ENCODE peak calls at places on chromosome 17, in eight cellular contexts. K is AG09309, O is mammary epithelial cell, D is uterus, P is glutamatergic neuron, F is natural killer cell, L is type B pancreatic cell, C is lower leg skin. V is an unnamed sample.

GRCh38 chr17:75738218-75738802 is 17.1 kb downstream of the ITGB4 start:
- DNase-seq in K (no peak), O (no peak), D (no peak), P (no peak), F (no peak), L (no peak), C (no peak), V (no peak)

GRCh38 chr17:79615446-79615845 is 4.6 kb upstream of the RBFOX3 start:
- DNase-seq in K (no peak), O (no peak), D (no peak), P (no peak), F (no peak), L (no peak), C (no peak), V (no peak)

GRCh38 chr17:48539177-48539576 is 5.7 kb downstream of the HOXB2 start:
- DNase-seq in K (peak; percentile 52), O (peak; percentile 85), D (no peak), P (no peak), F (no peak), L (no peak), C (no peak), V (peak; percentile 79)

GRCh38 chr17:59688008-59688407 is 19.2 kb downstream of the PTRH2 start:
- DNase-seq in K (no peak), O (no peak), D (no peak), P (no peak), F (no peak), L (no peak), C (no peak), V (no peak)

GRCh38 chr17:73911726-73912359 is 267.6 kb upstream of the SDK2 start:
- DNase-seq in K (no peak), O (no peak), D (no peak), P (no peak), F (no peak), L (no peak), C (no peak), V (no peak)

GRCh38 chr17:40322417-40323315 is 13.7 kb downstream of the RARA start:
- DNase-seq in K (no peak), O (peak; percentile 68), D (peak; percentile 73), P (no peak), F (peak; percentile 90), L (no peak), C (no peak), V (peak; percentile 81)

GRCh38 chr17:81409190-81409935 is 14.1 kb downstream of the BAHCC1 start:
- DNase-seq in K (no peak), O (no peak), D (no peak), P (no peak), F (no peak), L (no peak), C (no peak), V (no peak)

GRCh38 chr17:8091033-8091687 is 3.6 kb upstream of the ALOX12B start:
- DNase-seq in K (no peak), O (no peak), D (no peak), P (no peak), F (no peak), L (no peak), C (no peak), V (no peak)

GRCh38 chr17:77208856-77209255 is 68.1 kb downstream of the SEC14L1 start:
- DNase-seq in K (no peak), O (no peak), D (no peak), P (no peak), F (no peak), L (no peak), C (no peak), V (no peak)

GRCh38 chr17:64411999-64412771 is 21.5 kb upstream of the PECAM1 start:
- DNase-seq in K (no peak), O (no peak), D (peak; percentile 20), P (peak; percentile 32), F (no peak), L (no peak), C (peak; percentile 43), V (peak; percentile 24)

GRCh38 chr17:2926019-2926650 is 129.9 kb downstream of the RAP1GAP2 start:
- DNase-seq in K (no peak), O (peak; percentile 94), D (no peak), P (no peak), F (no peak), L (no peak), C (no peak), V (peak; percentile 36)

GRCh38 chr17:61486135-61487120 is 34.2 kb downstream of the TBX4 start:
- DNase-seq in K (no peak), O (no peak), D (peak; percentile 37), P (peak; percentile 47), F (no peak), L (no peak), C (no peak), V (no peak)

GRCh38 chr17:61338000-61338864 is 61.4 kb upstream of the TBX2 start:
- DNase-seq in K (peak; percentile 75), O (peak; percentile 40), D (peak; percentile 35), P (no peak), F (no peak), L (no peak), C (no peak), V (peak; percentile 82)

GRCh38 chr17:28748852-28749515 is 5.2 kb downstream of the TRAF4 start:
- DNase-seq in K (no peak), O (no peak), D (no peak), P (no peak), F (no peak), L (no peak), C (no peak), V (no peak)

GRCh38 chr17:1597861-1598342 is 30.7 kb downstream of the SLC43A2 start:
- DNase-seq in K (no peak), O (peak; percentile 46), D (no peak), P (no peak), F (no peak), L (no peak), C (no peak), V (no peak)

GRCh38 chr17:78379134-78379497 is 667 bp downstream of the PGS1 start:
- DNase-seq in K (no peak), O (peak; percentile 84), D (no peak), P (no peak), F (no peak), L (no peak), C (no peak), V (peak; percentile 85)

GRCh38 chr17:76383645-76384221 is 676 bp upstream of the SPHK1 start:
- DNase-seq in K (no peak), O (no peak), D (peak; percentile 42), P (peak; percentile 72), F (peak; percentile 62), L (no peak), C (no peak), V (peak; percentile 58)

GRCh38 chr17:75102385-75102821 is 7.4 kb upstream of the ARMC7 start:
- DNase-seq in K (no peak), O (no peak), D (no peak), P (no peak), F (no peak), L (no peak), C (no peak), V (no peak)

GRCh38 chr17:67546578-67547527 is 169.8 kb downstream of the PITPNC1 start:
- DNase-seq in K (peak; percentile 7), O (no peak), D (peak; percentile 62), P (no peak), F (no peak), L (no peak), C (no peak), V (peak; percentile 70)

GRCh38 chr17:18011286-18011685 is 27.7 kb downstream of the ATPAF2 start:
- DNase-seq in K (no peak), O (no peak), D (no peak), P (no peak), F (no peak), L (no peak), C (no peak), V (no peak)

GRCh38 chr17:18017958-18018357 is 21.0 kb downstream of the ATPAF2 start:
- DNase-seq in K (no peak), O (no peak), D (no peak), P (no peak), F (no peak), L (no peak), C (no peak), V (peak; percentile 83)

GRCh38 chr17:18015603-18016002 is 23.4 kb downstream of the ATPAF2 start:
- DNase-seq in K (no peak), O (no peak), D (no peak), P (peak; percentile 41), F (no peak), L (no peak), C (no peak), V (no peak)

GRCh38 chr17:18016426-18016825 is 22.5 kb downstream of the ATPAF2 start:
- DNase-seq in K (no peak), O (no peak), D (no peak), P (no peak), F (no peak), L (no peak), C (no peak), V (no peak)

GRCh38 chr17:18014006-18014405 is 25.0 kb downstream of the ATPAF2 start:
- DNase-seq in K (no peak), O (no peak), D (no peak), P (no peak), F (no peak), L (no peak), C (no peak), V (no peak)
- TF ChIP-seq CTCF in K (no peak), O (no peak), D (no peak), P (no peak), F (no peak), L (no peak), C (no peak), V (no peak)

DNA sequence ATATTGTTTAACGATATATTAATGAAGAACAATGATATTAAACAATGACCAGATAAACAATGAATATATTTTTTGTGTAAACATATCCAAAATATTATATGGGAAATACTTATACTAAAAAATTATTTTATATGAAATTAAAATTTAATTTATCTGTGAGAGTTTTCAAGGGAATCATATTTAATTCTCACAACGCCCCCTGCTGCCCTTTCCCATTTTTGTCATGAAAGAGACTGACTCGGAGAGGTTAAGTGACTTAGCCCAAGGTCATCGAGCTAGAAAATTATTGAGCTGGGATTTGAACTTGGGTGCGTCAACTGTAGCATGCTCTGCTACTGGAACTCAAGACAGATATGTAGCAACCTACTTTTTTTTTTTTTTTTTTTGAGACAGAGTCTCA is 7.2 kb upstream of the MYCBPAP start:
- DNase-seq in K (no peak), O (no peak), D (no peak), P (peak; percentile 49), F (no peak), L (no peak), C (no peak), V (peak; percentile 42)
- TF ChIP-seq CTCF in K (peak; percentile 43), O (peak; percentile 54), D (no peak), P (peak; percentile 72), F (peak; percentile 40), L (peak; percentile 77), C (no peak), V (peak; percentile 52)

GRCh38 chr17:83076930-83077329 is 2.5 kb upstream of the METRNL start:
- DNase-seq in K (no peak), O (no peak), D (no peak), P (no peak), F (no peak), L (no peak), C (no peak), V (no peak)
- TF ChIP-seq CTCF in K (peak; percentile 10), O (peak; percentile 48), D (peak; percentile 21), P (no peak), F (no peak), L (no peak), C (no peak), V (peak; percentile 16)

DNA sequence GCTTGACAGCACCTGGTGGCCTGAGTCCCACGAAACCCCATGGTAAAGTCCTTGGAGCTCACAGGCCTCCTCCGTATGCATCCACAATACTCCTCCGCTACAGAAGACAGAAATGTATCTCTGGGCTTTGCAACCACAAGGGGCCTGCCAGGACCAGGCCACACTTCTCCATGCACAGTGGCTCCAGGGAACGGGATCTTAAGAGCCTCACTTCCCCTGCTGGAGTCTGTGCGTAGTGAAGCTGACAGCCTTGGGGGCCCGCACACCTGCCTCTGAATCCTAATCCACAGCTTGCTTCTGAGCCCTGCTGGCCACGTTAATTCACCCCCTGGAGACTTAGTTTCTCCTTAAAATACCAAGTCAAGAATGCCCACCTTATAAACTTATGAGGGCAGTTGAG is 125.7 kb downstream of the COPRS start:
- DNase-seq in K (no peak), O (no peak), D (no peak), P (no peak), F (no peak), L (no peak), C (no peak), V (no peak)
- TF ChIP-seq CTCF in K (no peak), O (no peak), D (no peak), P (no peak), F (no peak), L (no peak), C (no peak), V (no peak)

V was measured in fibroblast of the aortic adventitia.